ENCODE peak calls at places on chromosomes 2 and 18, in four cellular contexts. B is colonic mucosa, F is Calu3, C is naive B cell. S is an unnamed sample.

GRCh38 chr2:28128281-28128950 is 237.9 kb downstream of the BABAM2 start:
- DNase-seq in C (no peak), F (no peak), B (no peak), S (no peak)

GRCh38 chr2:97963079-97963406 is 32.7 kb downstream of the TMEM131 start:
- DNase-seq in B (no peak), F (no peak), C (no peak), S (no peak)

GRCh38 chr2:69223759-69224494 is 163.1 kb downstream of the GFPT1 start:
- DNase-seq in B (peak), C (no peak), F (no peak), S (no peak)

GRCh38 chr2:71786291-71787107 is 333.1 kb downstream of the DYSF start:
- DNase-seq in C (no peak), B (peak), F (no peak), S (no peak)

GRCh38 chr18:10604178-10604577 is 78.4 kb downstream of the NAPG start:
- DNase-seq in C (peak), F (no peak), B (no peak), S (no peak)

GRCh38 chr18:3117493-3118192 is 102.1 kb downstream of the MYOM1 start:
- DNase-seq in F (no peak), C (no peak), B (no peak), S (no peak)

GRCh38 chr18:47752796-47753645 is 177.4 kb downstream of the SMAD2 start:
- DNase-seq in F (no peak), C (no peak), B (no peak), S (no peak)

GRCh38 chr2:63984606-63985359 is 34.4 kb downstream of the VPS54 start:
- DNase-seq in C (no peak), F (no peak), B (no peak), S (no peak)

GRCh38 chr2:60880633-60880987 is 764 bp upstream of the REL start:
- DNase-seq in B (no peak), C (no peak), F (no peak), S (no peak)

GRCh38 chr2:98269274-98269673 is 77.0 kb upstream of the CNGA3 start:
- DNase-seq in B (peak), F (peak), C (peak), S (peak)

GRCh38 chr18:26531600-26532150 is 16.7 kb downstream of the KCTD1 start:
- DNase-seq in B (no peak), F (no peak), C (no peak), S (no peak)

GRCh38 chr2:73297151-73297559 is 3.8 kb upstream of the EGR4 start:
- DNase-seq in F (no peak), B (no peak), C (no peak), S (no peak)

GRCh38 chr2:192379736-192380135 is 185.0 kb upstream of the TMEFF2 start:
- DNase-seq in F (no peak), C (no peak), B (no peak), S (no peak)

GRCh38 chr2:136010126-136010525 is 24.7 kb upstream of the DARS1 start:
- DNase-seq in F (no peak), C (no peak), B (no peak), S (peak)

GRCh38 chr2:157181234-157181633 is 76.3 kb upstream of the GALNT5 start:
- DNase-seq in C (no peak), B (no peak), F (no peak), S (no peak)

GRCh38 chr2:65558748-65559147 is 126.3 kb upstream of the SPRED2 start:
- DNase-seq in B (no peak), C (no peak), F (no peak), S (no peak)

GRCh38 chr18:26135563-26135962 is 1.9 kb downstream of the PSMA8 start:
- DNase-seq in B (no peak), F (no peak), C (no peak), S (no peak)

GRCh38 chr18:5058768-5059539 is 138.1 kb downstream of the AKAIN1 start:
- DNase-seq in C (no peak), B (no peak), F (no peak), S (no peak)

GRCh38 chr2:1051075-1051474 is 100.4 kb downstream of the SNTG2 start:
- DNase-seq in F (no peak), C (no peak), B (no peak), S (no peak)

GRCh38 chr2:50491541-50492114 is 540.3 kb downstream of the NRXN1 start:
- DNase-seq in F (peak), C (peak), B (no peak), S (peak)

GRCh38 chr2:187826023-187826422 is 271.8 kb upstream of the TFPI start:
- DNase-seq in C (no peak), B (no peak), F (no peak), S (no peak)

GRCh38 chr2:10658041-10658913 is 31.5 kb downstream of the NOL10 start:
- DNase-seq in B (no peak), F (peak), C (no peak), S (peak)

GRCh38 chr2:24304098-24304497 is 56.2 kb downstream of the ITSN2 start:
- DNase-seq in B (peak), F (no peak), C (no peak), S (peak)

GRCh38 chr18:27778441-27778840 is 398.5 kb downstream of the CDH2 start:
- DNase-seq in B (no peak), C (no peak), F (no peak), S (no peak)

GRCh38 chr2:2843969-2844548 is 513.0 kb upstream of the MYT1L start:
- DNase-seq in F (no peak), C (no peak), B (no peak), S (no peak)

GRCh38 chr2:192044496-192044895 is 150.2 kb downstream of the TMEFF2 start:
- DNase-seq in C (no peak), F (no peak), B (no peak), S (no peak)

GRCh38 chr2:64035067-64035942 is 16.1 kb upstream of the VPS54 start:
- DNase-seq in C (no peak), B (no peak), F (no peak), S (no peak)

GRCh38 chr18:2872095-2872494 is 25.3 kb downstream of the EMILIN2 start:
- DNase-seq in B (no peak), F (no peak), C (no peak), S (no peak)

GRCh38 chr18:34651586-34652369 is 58.3 kb upstream of the DTNA start:
- DNase-seq in B (no peak), C (no peak), F (no peak), S (no peak)

GRCh38 chr18:48555465-48555995 is 16.7 kb downstream of the CTIF start:
- DNase-seq in C (no peak), B (no peak), F (no peak), S (no peak)

GRCh38 chr2:233380132-233381012 is 26.1 kb downstream of the DGKD start:
- DNase-seq in B (no peak), C (peak), F (no peak), S (no peak)

GRCh38 chr18:25169701-25170100 is 182.3 kb downstream of the ZNF521 start:
- DNase-seq in F (no peak), B (no peak), C (no peak), S (no peak)

GRCh38 chr2:237861-238260 is 26.0 kb downstream of the SH3YL1 start:
- DNase-seq in C (no peak), B (no peak), F (no peak), S (no peak)

GRCh38 chr2:67828066-67828465 is 234.7 kb downstream of the C1D start:
- DNase-seq in C (no peak), F (peak), B (no peak), S (no peak)

GRCh38 chr18:8615397-8616025 is 6.3 kb downstream of the RAB12 start:
- DNase-seq in F (no peak), B (no peak), C (no peak), S (peak)

GRCh38 chr2:150885236-150885635 is 376.4 kb downstream of the RBM43 start:
- DNase-seq in C (no peak), B (no peak), F (no peak), S (no peak)

GRCh38 chr2:219497495-219498279 is 1.0 kb upstream of the GMPPA start:
- DNase-seq in C (no peak), B (peak), F (peak), S (peak)

GRCh38 chr18:39591647-39592046 is 2026.0 kb upstream of the CELF4 start:
- DNase-seq in C (no peak), F (no peak), B (no peak), S (no peak)